ENCODE peak calls at places on chromosome 14, in six cellular contexts. G, F, A, R, Y and B are unnamed samples.

GRCh38 chr14:35818346-35819115 is 7.6 kb upstream of the BRMS1L start:
- DNase-seq in G (peak), F (no peak), A (peak), R (no peak), Y (no peak), B (no peak)

GRCh38 chr14:69539631-69540410 is 34.9 kb downstream of the CCDC177 start:
- DNase-seq in G (peak), F (peak), A (peak), R (peak), Y (no peak), B (no peak)

GRCh38 chr14:76550534-76550933 is 174.6 kb downstream of the ESRRB start:
- DNase-seq in G (no peak), F (no peak), A (no peak), R (no peak), Y (no peak), B (no peak)

GRCh38 chr14:99213101-99213500 is 58.9 kb downstream of the BCL11B start:
- DNase-seq in G (no peak), F (no peak), A (no peak), R (no peak), Y (no peak), B (no peak)

GRCh38 chr14:73246387-73247150 is 9.3 kb downstream of the PAPLN start:
- DNase-seq in G (no peak), F (no peak), A (no peak), R (no peak), Y (no peak), B (no peak)

GRCh38 chr14:68616255-68616902 is 176.5 kb downstream of the ZFP36L1 start:
- DNase-seq in G (no peak), F (no peak), A (peak), R (no peak), Y (no peak), B (no peak)

GRCh38 chr14:75417674-75418073 is 10.1 kb upstream of the JDP2 start:
- DNase-seq in G (no peak), F (no peak), A (no peak), R (no peak), Y (no peak), B (no peak)

GRCh38 chr14:91885837-91886236 is 18.5 kb upstream of the TC2N start:
- DNase-seq in G (no peak), F (no peak), A (no peak), R (no peak), Y (no peak), B (no peak)

GRCh38 chr14:53367631-53368030 is 214.5 kb upstream of the DDHD1 start:
- DNase-seq in G (no peak), F (no peak), A (no peak), R (peak), Y (no peak), B (no peak)

GRCh38 chr14:98580131-98580678 is 691.8 kb downstream of the BCL11B start:
- DNase-seq in G (no peak), F (no peak), A (no peak), R (no peak), Y (no peak), B (no peak)

GRCh38 chr14:97301931-97302559 is 504.9 kb downstream of the VRK1 start:
- DNase-seq in G (no peak), F (no peak), A (no peak), R (no peak), Y (no peak), B (no peak)

GRCh38 chr14:89618309-89618708 is 201.3 kb upstream of the FOXN3 start:
- DNase-seq in G (no peak), F (no peak), A (no peak), R (no peak), Y (no peak), B (no peak)

GRCh38 chr14:99242238-99242637 is 29.8 kb downstream of the BCL11B start:
- DNase-seq in G (no peak), F (no peak), A (no peak), R (no peak), Y (no peak), B (no peak)

GRCh38 chr14:23910876-23911210 is 42.7 kb upstream of the DHRS4 start:
- DNase-seq in G (no peak), F (no peak), A (no peak), R (no peak), Y (no peak), B (no peak)

GRCh38 chr14:90235179-90235976 is 21.0 kb upstream of the PSMC1 start:
- DNase-seq in G (peak), F (peak), A (peak), R (peak), Y (peak), B (peak)

GRCh38 chr14:34931206-34931605 is 51.6 kb upstream of the SRP54 start:
- DNase-seq in G (no peak), F (no peak), A (peak), R (no peak), Y (no peak), B (no peak)

GRCh38 chr14:45426685-45427282 is 173.8 kb upstream of the MIS18BP1 start:
- DNase-seq in G (no peak), F (no peak), A (peak), R (no peak), Y (no peak), B (no peak)

GRCh38 chr14:85415015-85415712 is 114.8 kb upstream of the FLRT2 start:
- DNase-seq in G (peak), F (peak), A (peak), R (peak), Y (peak), B (no peak)

GRCh38 chr14:40093800-40094199 is 661.6 kb upstream of the FBXO33 start:
- DNase-seq in G (no peak), F (no peak), A (no peak), R (no peak), Y (no peak), B (no peak)

GRCh38 chr14:93268406-93268805 is 61.4 kb downstream of the UBR7 start:
- DNase-seq in G (no peak), F (no peak), A (no peak), R (no peak), Y (no peak), B (no peak)

GRCh38 chr14:91961297-91962220 is 14.1 kb upstream of the FBLN5 start:
- DNase-seq in G (no peak), F (no peak), A (no peak), R (no peak), Y (no peak), B (no peak)

GRCh38 chr14:73227812-73228781 is 9.2 kb upstream of the PAPLN start:
- DNase-seq in G (peak), F (no peak), A (peak), R (peak), Y (peak), B (no peak)

GRCh38 chr14:89549381-89550102 is 132.5 kb upstream of the FOXN3 start:
- DNase-seq in G (no peak), F (no peak), A (no peak), R (no peak), Y (no peak), B (no peak)

GRCh38 chr14:99011385-99011784 is 260.6 kb downstream of the BCL11B start:
- DNase-seq in G (no peak), F (no peak), A (no peak), R (no peak), Y (no peak), B (no peak)

GRCh38 chr14:105461903-105462302 is 12.7 kb upstream of the CRIP2 start:
- DNase-seq in G (no peak), F (no peak), A (no peak), R (no peak), Y (no peak), B (no peak)
- TF ChIP-seq POLR2A in G (no peak), F (no peak), A (no peak), R (no peak), Y (no peak), B (no peak)

GRCh38 chr14:49999826-50000214 is 106.9 kb downstream of the ARF6 start:
- DNase-seq in G (no peak), F (no peak), A (no peak), R (no peak), Y (no peak), B (no peak)

GRCh38 chr14:50002926-50003212 is 110.0 kb downstream of the ARF6 start:
- DNase-seq in G (no peak), F (no peak), A (no peak), R (no peak), Y (no peak), B (no peak)

GRCh38 chr14:50001999-50002925 is 109.4 kb downstream of the ARF6 start:
- DNase-seq in G (no peak), F (peak), A (no peak), R (no peak), Y (no peak), B (no peak)

GRCh38 chr14:50000215-50001145 is 107.6 kb downstream of the ARF6 start:
- DNase-seq in G (peak), F (peak), A (peak), R (peak), Y (peak), B (peak)

DNA sequence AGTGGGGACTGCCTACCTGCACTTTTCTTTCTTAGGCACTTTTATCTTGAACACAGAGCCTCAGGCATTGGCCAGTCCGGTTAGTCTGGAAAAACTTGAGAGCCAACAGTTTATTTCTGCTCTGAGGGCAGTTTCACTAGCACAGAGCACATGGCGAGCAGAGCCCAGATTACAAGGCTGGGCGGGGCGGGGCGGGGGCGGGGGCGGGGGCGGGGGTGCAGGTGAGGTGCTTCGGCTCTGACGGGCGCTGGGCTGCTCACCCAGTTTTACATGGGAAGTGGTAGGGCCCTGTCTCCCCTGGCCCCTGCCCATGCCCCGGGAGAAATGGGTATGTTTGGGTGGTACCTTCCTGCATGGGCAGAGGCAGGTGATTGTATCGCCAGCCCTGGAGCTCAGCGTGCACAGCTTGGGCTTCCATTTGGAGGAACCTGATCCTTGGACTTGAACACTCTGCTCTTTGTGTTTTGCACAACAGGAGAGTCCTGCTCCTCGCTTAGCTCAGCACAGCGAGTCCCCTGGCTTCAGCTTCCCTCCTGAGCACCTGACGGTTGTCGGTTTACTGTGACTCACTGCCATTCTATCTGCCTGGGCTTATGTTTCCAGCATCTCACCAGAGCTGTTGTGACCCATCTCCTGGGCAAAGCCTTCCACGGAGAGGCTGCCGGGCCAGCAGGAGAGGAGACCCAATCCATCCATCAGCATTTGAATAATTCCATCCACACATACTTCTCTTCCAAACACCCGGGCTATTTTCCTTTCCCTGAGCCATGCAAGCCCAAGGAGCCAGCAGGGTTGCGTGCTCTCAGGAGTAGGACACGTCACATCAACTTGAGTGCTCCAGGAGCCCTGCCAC is 108.5 kb downstream of the ARF6 start:
- DNase-seq in G (peak), F (peak), A (peak), R (peak), Y (peak), B (no peak)
- TF ChIP-seq POLR2A in G (no peak), F (no peak), A (no peak), R (no peak), Y (no peak), B (no peak)

DNA sequence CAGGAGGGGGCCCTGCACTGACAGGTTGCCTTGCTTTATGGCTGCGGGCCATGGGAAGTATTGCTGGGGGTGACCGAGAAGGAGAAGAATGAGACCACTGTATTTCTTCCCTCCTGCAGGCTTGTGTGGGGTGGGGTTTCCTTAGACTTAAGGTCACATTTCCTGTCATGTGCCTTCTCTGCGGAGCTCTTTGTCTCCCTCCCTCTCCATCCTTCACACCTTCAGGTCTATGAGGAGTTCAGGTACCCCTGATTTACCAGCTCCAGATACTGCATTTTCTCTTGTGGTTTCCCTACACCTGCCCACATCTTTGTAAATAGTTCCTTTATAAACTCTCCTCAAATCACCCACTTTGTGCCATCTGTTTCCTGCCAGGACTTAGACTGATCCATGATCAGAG is 3.6 kb downstream of the FNTB start:
- DNase-seq in G (no peak), F (no peak), A (no peak), R (no peak), Y (no peak), B (no peak)
- TF ChIP-seq POLR2A in G (no peak), F (no peak), A (no peak), R (no peak), Y (no peak), B (no peak)

GRCh38 chr14:54584097-54584496 is 17.2 kb downstream of the SAMD4A start:
- DNase-seq in G (no peak), F (no peak), A (no peak), R (no peak), Y (no peak), B (no peak)

GRCh38 chr14:54589076-54589475 is 22.1 kb downstream of the SAMD4A start:
- DNase-seq in G (no peak), F (no peak), A (no peak), R (no peak), Y (no peak), B (no peak)

GRCh38 chr14:54580933-54581332 is 14.0 kb downstream of the SAMD4A start:
- DNase-seq in G (no peak), F (no peak), A (no peak), R (no peak), Y (no peak), B (no peak)

GRCh38 chr14:54582334-54582733 is 15.4 kb downstream of the SAMD4A start:
- DNase-seq in G (no peak), F (no peak), A (no peak), R (no peak), Y (no peak), B (no peak)

GRCh38 chr14:54585214-54585613 is 18.3 kb downstream of the SAMD4A start:
- DNase-seq in G (no peak), F (no peak), A (no peak), R (no peak), Y (no peak), B (no peak)
- TF ChIP-seq POLR2A in G (no peak), F (no peak), A (no peak), R (no peak), Y (no peak), B (no peak)